ENCODE peak calls at places on chromosomes 1 and 21, in seven cellular contexts. F is ovary, M is stomach, P is transverse colon, D is mesenchymal stem cell, Z is HCT116, O is bronchial epithelial cell. B is an unnamed sample.

GRCh38 chr1:3696689-3697088 is 44.4 kb downstream of the TP73 start:
- DNase-seq in M (no peak), D (no peak), O (no peak), Z (no peak), F (no peak), P (no peak), B (no peak)

GRCh38 chr1:1947493-1947892 is 28.4 kb upstream of the TMEM52 start:
- DNase-seq in D (no peak), O (peak; percentile 14), M (peak; percentile 69), F (no peak), P (no peak), Z (no peak), B (no peak)

GRCh38 chr1:3270403-3271245 is 183.8 kb upstream of the ARHGEF16 start:
- DNase-seq in O (no peak), M (no peak), P (no peak), D (no peak), Z (no peak), F (peak; percentile 23), B (no peak)

GRCh38 chr1:180311011-180311730 is 81.1 kb downstream of the LHX4 start:
- DNase-seq in M (no peak), D (peak; percentile 52), O (peak; percentile 29), P (no peak), Z (peak; percentile 22), F (no peak), B (no peak)

GRCh38 chr1:202084791-202085681 is 37.7 kb upstream of the GPR37L1 start:
- DNase-seq in Z (peak; percentile 87), O (no peak), F (no peak), P (peak; percentile 91), M (peak; percentile 62), D (no peak), B (no peak)

GRCh38 chr1:27588256-27589232 is 15.4 kb downstream of the AHDC1 start:
- DNase-seq in M (no peak), Z (no peak), D (peak; percentile 53), P (no peak), O (no peak), F (no peak), B (no peak)

GRCh38 chr1:155466617-155466972 is 96.0 kb downstream of the ASH1L start:
- DNase-seq in D (no peak), M (no peak), Z (no peak), F (no peak), P (no peak), O (no peak), B (no peak)

GRCh38 chr1:186306533-186306932 is 68.5 kb downstream of the TPR start:
- DNase-seq in M (no peak), Z (no peak), F (no peak), P (no peak), O (no peak), D (no peak), B (no peak)

GRCh38 chr1:220879509-220880366 is 495 bp downstream of the HLX start:
- DNase-seq in Z (no peak), D (peak; percentile 55), O (no peak), M (peak; percentile 47), P (peak; percentile 41), F (peak; percentile 27), B (peak; percentile 76)

GRCh38 chr1:26295194-26296138 is 11.0 kb downstream of the UBXN11 start:
- DNase-seq in F (no peak), M (no peak), O (no peak), P (no peak), Z (no peak), D (no peak), B (no peak)
- H3K4me3 ChIP-seq in F (no peak overlapping the region), M (no peak overlapping the region), O (no peak overlapping the region), P (no peak overlapping the region), Z (no peak overlapping the region), D (no peak overlapping the region), B (no peak overlapping the region)

DNA sequence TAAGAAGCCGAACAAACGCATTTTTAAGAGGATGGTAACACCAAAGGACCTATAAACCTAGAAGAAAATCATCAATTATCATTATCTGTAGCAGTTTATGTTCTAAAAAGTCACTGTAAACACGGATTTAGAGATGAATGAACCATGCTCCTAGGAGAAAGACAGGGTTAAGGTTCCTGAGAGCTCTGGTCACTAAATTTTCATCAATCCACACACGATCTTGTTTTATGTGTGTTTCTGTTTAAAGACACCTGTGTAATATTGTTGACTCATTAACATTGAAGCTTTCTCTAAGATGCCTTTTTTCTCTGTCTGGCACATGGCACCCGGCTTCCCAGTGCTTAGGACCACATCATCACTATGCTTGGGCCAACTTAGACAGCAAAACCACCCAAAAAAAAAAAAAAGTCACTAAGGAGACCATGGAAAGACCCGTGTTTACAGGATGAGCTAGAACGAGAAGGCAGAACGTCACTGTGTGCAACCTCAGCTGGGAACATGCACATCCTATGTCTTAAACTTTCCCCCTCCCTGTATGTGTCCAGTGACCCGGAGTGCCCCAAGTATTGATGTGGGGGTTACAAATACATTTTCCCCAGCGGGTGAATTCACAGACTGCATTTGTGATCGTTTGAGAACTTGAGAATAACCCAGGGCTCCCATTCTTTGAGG is 55.8 kb upstream of the PDE9A start:
- DNase-seq in M (no peak), D (no peak), F (no peak), Z (no peak), P (no peak), O (no peak), B (no peak)
- H3K27me3 ChIP-seq in M (no peaks in the 10 kb centered on the region), D (peaks cover 64% of the 10 kb centered on the region), F (no peaks in the 10 kb centered on the region), Z (no peaks in the 10 kb centered on the region), P (no peaks in the 10 kb centered on the region), O (no peaks in the 10 kb centered on the region), B (no peaks in the 10 kb centered on the region)

GRCh38 chr21:45330075-45330781 is 42.5 kb upstream of the POFUT2 start:
- DNase-seq in Z (no peak), F (peak; percentile 37), M (no peak), O (peak; percentile 63), D (peak; percentile 88), P (peak; percentile 26), B (no peak)
- H3K4me3 ChIP-seq in Z (no peak overlapping the region), F (no peak overlapping the region), M (no peak overlapping the region), O (no peak overlapping the region), D (no peak overlapping the region), P (no peak overlapping the region), B (no peak overlapping the region)

GRCh38 chr1:38814444-38814983 is 45.1 kb downstream of the RRAGC start:
- DNase-seq in O (no peak), Z (no peak), P (no peak), M (no peak), F (no peak), D (no peak), B (no peak)
- H3K27me3 ChIP-seq in O (peaks cover 23% of the 10 kb centered on the region), Z (peaks cover 28% of the 10 kb centered on the region), P (peaks cover 82% of the 10 kb centered on the region), M (peaks cover 38% of the 10 kb centered on the region), F (no peaks in the 10 kb centered on the region), D (peaks cover 96% of the 10 kb centered on the region), B (peaks cover 19% of the 10 kb centered on the region)

GRCh38 chr1:39902121-39902807 is 547 bp upstream of the MYCL start:
- DNase-seq in O (peak; percentile 60), Z (peak; percentile 70), P (peak; percentile 92), M (peak; percentile 92), F (peak; percentile 35), D (peak; percentile 41), B (peak; percentile 68)
- H3K4me3 ChIP-seq in O (peak overlapping the region; percentile 72), Z (peak overlapping the region; percentile 52), P (peak overlapping the region; percentile 63), M (peak overlapping the region; percentile 64), F (peak overlapping the region; percentile 32), D (peak overlapping the region; percentile 67), B (peak overlapping the region; percentile 72)

GRCh38 chr1:34163792-34164509 is 1.1 kb downstream of the CSMD2 start:
- DNase-seq in O (no peak), M (no peak), P (no peak), D (no peak), Z (no peak), F (no peak), B (no peak)

GRCh38 chr1:34164510-34165381 is at the start of gene CSMD2:
- DNase-seq in F (no peak), Z (no peak), P (no peak), D (peak; percentile 1), M (no peak), O (peak; percentile 4), B (no peak)

GRCh38 chr1:34166191-34167090 is 1.4 kb upstream of the CSMD2 start:
- DNase-seq in D (no peak), M (no peak), Z (no peak), F (no peak), P (no peak), O (no peak), B (no peak)

GRCh38 chr1:34167091-34167788 is 2.2 kb upstream of the CSMD2 start:
- DNase-seq in P (no peak), F (no peak), M (no peak), O (no peak), D (no peak), Z (no peak), B (no peak)

DNA sequence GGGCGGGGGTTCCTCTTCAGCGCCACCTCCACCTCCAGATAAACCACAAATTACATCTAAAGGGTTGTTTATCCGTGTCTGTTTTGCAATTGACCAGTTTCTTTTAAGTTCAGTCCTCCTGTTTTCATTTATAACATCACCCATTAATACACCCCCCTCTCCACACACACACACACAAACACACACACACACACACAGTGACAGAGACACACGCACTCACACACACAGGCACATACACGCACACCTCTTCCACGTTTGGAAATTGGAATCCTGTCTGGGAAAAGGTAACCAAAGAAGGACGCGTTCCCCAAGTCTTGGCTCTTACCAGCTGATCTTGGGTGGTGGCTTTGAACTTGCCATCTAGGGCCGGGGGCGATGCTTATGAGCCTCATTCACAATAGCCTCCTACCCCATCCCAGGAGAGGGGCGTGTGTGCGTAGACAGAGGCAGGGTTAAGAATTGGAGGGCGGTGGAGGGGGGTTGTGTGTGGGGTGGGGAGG is 442 bp upstream of the CSMD2 start:
- DNase-seq in O (no peak), D (no peak), M (no peak), F (no peak), Z (no peak), P (no peak), B (no peak)
- H3K27me3 ChIP-seq in O (peaks cover 34% of the 10 kb centered on the region), D (peaks cover 19% of the 10 kb centered on the region), M (peaks cover 60% of the 10 kb centered on the region), F (no peaks in the 10 kb centered on the region), Z (peaks cover 25% of the 10 kb centered on the region), P (peaks cover 90% of the 10 kb centered on the region), B (peaks cover 8% of the 10 kb centered on the region)

GRCh38 chr1:154222918-154223317 is 2.2 kb downstream of the UBAP2L start:
- DNase-seq in D (peak; percentile 22), P (no peak), M (no peak), Z (no peak), F (no peak), O (no peak), B (no peak)

GRCh38 chr1:154220071-154220969 is at the start of gene UBAP2L:
- DNase-seq in M (peak; percentile 99), Z (peak; percentile 98), D (peak; percentile 99), F (peak; percentile 99), O (peak; percentile 96), P (peak; percentile 99), B (peak; percentile 100)

GRCh38 chr1:154222518-154222917 is 1.8 kb downstream of the UBAP2L start:
- DNase-seq in P (no peak), F (no peak), Z (no peak), M (no peak), O (no peak), D (no peak), B (no peak)

GRCh38 chr1:154220970-154221814 is 437 bp downstream of the UBAP2L start:
- DNase-seq in P (peak; percentile 60), Z (no peak), O (no peak), D (no peak), M (peak; percentile 61), F (peak; percentile 63), B (no peak)

GRCh38 chr1:154221815-154222081 is 993 bp downstream of the UBAP2L start:
- DNase-seq in D (peak; percentile 95), P (no peak), Z (no peak), F (no peak), M (no peak), O (no peak), B (no peak)
- H3K4me3 ChIP-seq in D (peak overlapping the region; percentile 73), P (peak overlapping the region; percentile 91), Z (peak overlapping the region; percentile 87), F (peak overlapping the region; percentile 93), M (peak overlapping the region; percentile 99), O (peak overlapping the region; percentile 91), B (peak overlapping the region; percentile 98)

B was measured in ascending aorta.